ENCODE peak calls at places on chromosomes 7 and 10, in nine cellular contexts. One of them, this sample, is unnamed.

GRCh38 chr7:84447636-84448293 is 253.2 kb upstream of the SEMA3A start:
- DNase-seq in osteocyte: peak
- DNase-seq in cardiac muscle cell: no peak
- DNase-seq in Peyer's patch: no peak
- DNase-seq in lung microvascular endothelial cell: no peak
- DNase-seq in ovary: no peak
- DNase-seq in epithelial cell of esophagus: no peak
- DNase-seq in RKO: no peak
- DNase-seq in endothelial cell: no peak
- DNase-seq in this sample: no peak

GRCh38 chr7:141960687-141961422 is 12.7 kb downstream of the TAS2R38 start:
- DNase-seq in Peyer's patch: no peak
- DNase-seq in RKO: no peak
- DNase-seq in cardiac muscle cell: no peak
- DNase-seq in lung microvascular endothelial cell: no peak
- DNase-seq in endothelial cell: no peak
- DNase-seq in epithelial cell of esophagus: no peak
- DNase-seq in osteocyte: no peak
- DNase-seq in ovary: no peak
- DNase-seq in this sample: no peak

GRCh38 chr10:29517352-29517923 is 117.3 kb downstream of the SVIL start:
- DNase-seq in endothelial cell: peak
- DNase-seq in lung microvascular endothelial cell: peak
- DNase-seq in RKO: peak
- DNase-seq in epithelial cell of esophagus: peak
- DNase-seq in osteocyte: no peak
- DNase-seq in Peyer's patch: no peak
- DNase-seq in cardiac muscle cell: peak
- DNase-seq in ovary: no peak
- DNase-seq in this sample: peak

GRCh38 chr10:47025253-47025539 is 114.0 kb downstream of the PTPN20 start:
- DNase-seq in epithelial cell of esophagus: no peak
- DNase-seq in osteocyte: peak
- DNase-seq in lung microvascular endothelial cell: no peak
- DNase-seq in Peyer's patch: no peak
- DNase-seq in cardiac muscle cell: no peak
- DNase-seq in ovary: no peak
- DNase-seq in endothelial cell: peak
- DNase-seq in RKO: no peak
- DNase-seq in this sample: no peak

GRCh38 chr10:22218448-22218847 is 633 bp upstream of the EBLN1 start:
- DNase-seq in endothelial cell: no peak
- DNase-seq in epithelial cell of esophagus: no peak
- DNase-seq in Peyer's patch: no peak
- DNase-seq in RKO: no peak
- DNase-seq in cardiac muscle cell: no peak
- DNase-seq in lung microvascular endothelial cell: no peak
- DNase-seq in ovary: no peak
- DNase-seq in osteocyte: no peak
- DNase-seq in this sample: no peak

GRCh38 chr10:92690211-92691041 is 671 bp downstream of the HHEX start:
- DNase-seq in cardiac muscle cell: peak
- DNase-seq in RKO: no peak
- DNase-seq in ovary: peak
- DNase-seq in endothelial cell: peak
- DNase-seq in lung microvascular endothelial cell: peak
- DNase-seq in Peyer's patch: peak
- DNase-seq in osteocyte: no peak
- DNase-seq in epithelial cell of esophagus: peak
- DNase-seq in this sample: peak

GRCh38 chr7:134890246-134891240 is 95.8 kb upstream of the AGBL3 start:
- DNase-seq in osteocyte: peak
- DNase-seq in lung microvascular endothelial cell: peak
- DNase-seq in cardiac muscle cell: no peak
- DNase-seq in Peyer's patch: no peak
- DNase-seq in epithelial cell of esophagus: peak
- DNase-seq in RKO: no peak
- DNase-seq in ovary: peak
- DNase-seq in endothelial cell: peak
- DNase-seq in this sample: no peak

GRCh38 chr7:15921576-15921975 is 235.1 kb upstream of the MEOX2 start:
- DNase-seq in Peyer's patch: no peak
- DNase-seq in ovary: no peak
- DNase-seq in lung microvascular endothelial cell: peak
- DNase-seq in endothelial cell: no peak
- DNase-seq in cardiac muscle cell: no peak
- DNase-seq in epithelial cell of esophagus: peak
- DNase-seq in osteocyte: no peak
- DNase-seq in RKO: no peak
- DNase-seq in this sample: no peak

GRCh38 chr10:54880943-54881342 is 79.9 kb upstream of the PCDH15 start:
- DNase-seq in cardiac muscle cell: no peak
- DNase-seq in RKO: no peak
- DNase-seq in epithelial cell of esophagus: no peak
- DNase-seq in Peyer's patch: no peak
- DNase-seq in endothelial cell: no peak
- DNase-seq in lung microvascular endothelial cell: no peak
- DNase-seq in ovary: no peak
- DNase-seq in osteocyte: no peak
- DNase-seq in this sample: no peak

GRCh38 chr7:17554341-17555015 is 256.0 kb downstream of the AHR start:
- DNase-seq in epithelial cell of esophagus: peak
- DNase-seq in cardiac muscle cell: no peak
- DNase-seq in RKO: no peak
- DNase-seq in lung microvascular endothelial cell: no peak
- DNase-seq in osteocyte: no peak
- DNase-seq in ovary: no peak
- DNase-seq in endothelial cell: no peak
- DNase-seq in Peyer's patch: no peak
- DNase-seq in this sample: no peak

GRCh38 chr7:35805876-35806275 is 5.0 kb downstream of the SEPTIN7 start:
- DNase-seq in endothelial cell: no peak
- DNase-seq in lung microvascular endothelial cell: no peak
- DNase-seq in RKO: no peak
- DNase-seq in epithelial cell of esophagus: no peak
- DNase-seq in ovary: no peak
- DNase-seq in Peyer's patch: no peak
- DNase-seq in osteocyte: no peak
- DNase-seq in cardiac muscle cell: no peak
- DNase-seq in this sample: no peak

GRCh38 chr10:35768731-35769130 is 126.6 kb upstream of the FZD8 start:
- DNase-seq in cardiac muscle cell: no peak
- DNase-seq in osteocyte: no peak
- DNase-seq in RKO: no peak
- DNase-seq in epithelial cell of esophagus: no peak
- DNase-seq in lung microvascular endothelial cell: no peak
- DNase-seq in Peyer's patch: no peak
- DNase-seq in endothelial cell: no peak
- DNase-seq in ovary: no peak
- DNase-seq in this sample: no peak

GRCh38 chr10:50367732-50368131 is 116.4 kb upstream of the ASAH2 start:
- DNase-seq in cardiac muscle cell: peak
- DNase-seq in osteocyte: no peak
- DNase-seq in ovary: no peak
- DNase-seq in endothelial cell: peak
- DNase-seq in Peyer's patch: no peak
- DNase-seq in RKO: peak
- DNase-seq in epithelial cell of esophagus: peak
- DNase-seq in lung microvascular endothelial cell: peak
- DNase-seq in this sample: peak

GRCh38 chr7:32059289-32060045 is 10.7 kb downstream of the PDE1C start:
- DNase-seq in endothelial cell: no peak
- DNase-seq in RKO: no peak
- DNase-seq in cardiac muscle cell: no peak
- DNase-seq in epithelial cell of esophagus: no peak
- DNase-seq in ovary: no peak
- DNase-seq in osteocyte: no peak
- DNase-seq in lung microvascular endothelial cell: no peak
- DNase-seq in Peyer's patch: no peak
- DNase-seq in this sample: no peak

GRCh38 chr7:147096629-147097028 is 980.0 kb downstream of the CNTNAP2 start:
- DNase-seq in lung microvascular endothelial cell: no peak
- DNase-seq in RKO: no peak
- DNase-seq in Peyer's patch: no peak
- DNase-seq in epithelial cell of esophagus: no peak
- DNase-seq in osteocyte: no peak
- DNase-seq in ovary: no peak
- DNase-seq in endothelial cell: no peak
- DNase-seq in cardiac muscle cell: no peak
- DNase-seq in this sample: no peak

GRCh38 chr10:94279835-94280709 is 82.7 kb downstream of the NOC3L start:
- DNase-seq in RKO: peak
- DNase-seq in cardiac muscle cell: peak
- DNase-seq in lung microvascular endothelial cell: peak
- DNase-seq in endothelial cell: peak
- DNase-seq in osteocyte: no peak
- DNase-seq in epithelial cell of esophagus: peak
- DNase-seq in Peyer's patch: peak
- DNase-seq in ovary: no peak
- DNase-seq in this sample: peak

GRCh38 chr10:29860159-29860558 is 199.2 kb downstream of the JCAD start:
- DNase-seq in cardiac muscle cell: no peak
- DNase-seq in epithelial cell of esophagus: peak
- DNase-seq in lung microvascular endothelial cell: no peak
- DNase-seq in ovary: no peak
- DNase-seq in Peyer's patch: no peak
- DNase-seq in RKO: no peak
- DNase-seq in endothelial cell: no peak
- DNase-seq in osteocyte: no peak
- DNase-seq in this sample: no peak